ENCODE peak calls at places on chromosomes 16 and 17, in ten cellular contexts. V is A549; T is fibroblast of mammary gland; K is epithelial cell of esophagus; S is CD8-positive, alpha-beta T cell; A is H9; E is tibial artery; M is HCT116; Q is dorsolateral prefrontal cortex; N is body of pancreas. L is an unnamed sample.

GRCh38 chr17:35218901-35219300 is 24.0 kb upstream of the SLFN5 start:
- DNase-seq in V (no peak), T (no peak), K (no peak), S (no peak), A (no peak), E (no peak), M (no peak), Q (no peak), N (no peak), L (no peak)

GRCh38 chr17:4706121-4706520 is 2.2 kb upstream of the PELP1 start:
- DNase-seq in V (no peak), T (peak), K (no peak), S (no peak), A (peak), E (no peak), M (no peak), Q (no peak), N (no peak), L (no peak)

GRCh38 chr16:79257958-79258490 is 342.5 kb downstream of the MAF start:
- DNase-seq in V (no peak), T (no peak), K (no peak), S (no peak), A (no peak), E (no peak), M (no peak), Q (no peak), N (no peak), L (no peak)

GRCh38 chr17:78172284-78173024 is 4.1 kb downstream of the SYNGR2 start:
- DNase-seq in V (peak), T (no peak), K (no peak), S (no peak), A (no peak), E (peak), M (no peak), Q (no peak), N (no peak), L (no peak)

GRCh38 chr16:4465977-4466779 is 8.2 kb downstream of the NMRAL1 start:
- DNase-seq in V (no peak), T (no peak), K (no peak), S (peak), A (no peak), E (no peak), M (no peak), Q (no peak), N (peak), L (peak)

GRCh38 chr17:7558544-7559306 is at the start of gene TNFSF13:
- DNase-seq in V (no peak), T (no peak), K (no peak), S (no peak), A (no peak), E (peak), M (no peak), Q (no peak), N (peak), L (no peak)

GRCh38 chr17:16158721-16159120 is 56.6 kb downstream of the NCOR1 start:
- DNase-seq in V (no peak), T (no peak), K (peak), S (no peak), A (no peak), E (no peak), M (no peak), Q (no peak), N (no peak), L (peak)

GRCh38 chr16:86252596-86252995 is 257.7 kb upstream of the FOXF1 start:
- DNase-seq in V (peak), T (peak), K (no peak), S (no peak), A (peak), E (no peak), M (peak), Q (no peak), N (no peak), L (peak)

GRCh38 chr17:30520436-30520835 is 43.2 kb downstream of the GOSR1 start:
- DNase-seq in V (no peak), T (peak), K (peak), S (no peak), A (no peak), E (no peak), M (no peak), Q (no peak), N (peak), L (peak)

GRCh38 chr17:48814504-48814903 is 2.5 kb downstream of the TTLL6 start:
- DNase-seq in V (peak), T (peak), K (peak), S (no peak), A (peak), E (peak), M (peak), Q (no peak), N (peak), L (peak)

GRCh38 chr17:48244121-48244711 is 136.7 kb downstream of the SNX11 start:
- DNase-seq in V (peak), T (no peak), K (peak), S (no peak), A (no peak), E (no peak), M (peak), Q (no peak), N (no peak), L (peak)

GRCh38 chr16:86578499-86579267 is at the start of gene FOXL1:
- DNase-seq in V (no peak), T (peak), K (no peak), S (no peak), A (peak), E (no peak), M (no peak), Q (no peak), N (no peak), L (peak)

GRCh38 chr17:3695129-3695722 is 729 bp downstream of the P2RX5 start:
- DNase-seq in V (no peak), T (no peak), K (no peak), S (no peak), A (no peak), E (no peak), M (no peak), Q (no peak), N (no peak), L (no peak)

DNA sequence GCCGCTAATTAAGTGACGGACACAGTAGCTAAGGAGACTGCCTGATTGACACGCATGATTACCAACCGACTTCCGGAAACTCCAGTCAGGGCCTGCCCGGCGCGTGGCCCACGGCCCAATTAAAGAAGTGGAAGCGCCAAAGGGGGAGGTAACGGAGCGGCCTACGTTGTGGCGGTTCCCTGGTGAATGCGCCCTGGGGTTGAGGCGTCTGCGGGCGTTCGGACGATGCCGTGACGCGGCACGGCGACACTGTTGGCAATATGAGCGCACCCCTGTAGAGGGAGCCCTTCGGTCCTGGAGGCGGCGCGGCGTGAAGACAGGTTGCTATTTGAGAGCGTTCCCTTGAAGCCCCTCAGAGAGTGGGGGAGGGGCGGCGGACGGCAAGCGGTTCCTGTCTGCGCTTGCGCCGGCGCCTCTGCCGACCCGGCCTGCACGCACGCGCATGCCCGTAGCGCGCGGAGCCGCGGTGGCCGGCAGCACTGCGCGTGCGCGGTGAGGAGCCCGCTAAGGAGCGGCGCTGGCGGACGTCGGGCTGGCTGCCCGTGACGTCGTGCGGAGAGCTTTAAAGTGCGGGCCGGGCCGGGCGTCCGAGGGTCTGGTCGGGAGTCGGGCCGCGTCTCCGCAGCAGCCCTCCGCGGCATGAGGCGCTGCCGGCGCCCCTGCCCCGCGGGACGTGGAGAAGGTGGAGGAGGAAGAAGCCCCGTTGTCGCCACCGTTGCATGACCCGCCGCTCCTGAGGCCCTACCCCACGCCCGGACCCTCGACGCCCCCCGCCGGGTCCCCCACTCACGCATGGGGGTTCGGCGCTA is at the start of gene ALKBH5:
- DNase-seq in V (peak), T (peak), K (peak), S (peak), A (peak), E (peak), M (peak), Q (peak), N (peak), L (peak)
- TF ChIP-seq CTCF in V (peak), T (peak), K (no peak), S (peak), A (peak), E (peak), M (no peak), Q (no peak), N (peak), L (peak)

GRCh38 chr16:2228161-2228824 is 4.9 kb downstream of the E4F1 start:
- DNase-seq in V (no peak), T (no peak), K (no peak), S (no peak), A (no peak), E (no peak), M (no peak), Q (no peak), N (no peak), L (no peak)

GRCh38 chr16:2224183-2224486 is 744 bp downstream of the E4F1 start:
- DNase-seq in V (peak), T (peak), K (no peak), S (no peak), A (no peak), E (no peak), M (no peak), Q (no peak), N (no peak), L (no peak)

GRCh38 chr16:2226918-2227317 is 3.5 kb downstream of the E4F1 start:
- DNase-seq in V (no peak), T (no peak), K (no peak), S (no peak), A (no peak), E (no peak), M (no peak), Q (no peak), N (no peak), L (no peak)

GRCh38 chr16:2223375-2224182 is at the start of gene E4F1:
- DNase-seq in V (peak), T (peak), K (peak), S (peak), A (no peak), E (peak), M (peak), Q (peak), N (peak), L (peak)

GRCh38 chr16:2226245-2226793 is 2.9 kb downstream of the E4F1 start:
- DNase-seq in V (no peak), T (no peak), K (no peak), S (no peak), A (no peak), E (no peak), M (no peak), Q (no peak), N (no peak), L (peak)
- TF ChIP-seq CTCF in V (no peak), T (no peak), K (no peak), S (no peak), A (no peak), E (no peak), M (no peak), Q (no peak), N (no peak), L (no peak)

DNA sequence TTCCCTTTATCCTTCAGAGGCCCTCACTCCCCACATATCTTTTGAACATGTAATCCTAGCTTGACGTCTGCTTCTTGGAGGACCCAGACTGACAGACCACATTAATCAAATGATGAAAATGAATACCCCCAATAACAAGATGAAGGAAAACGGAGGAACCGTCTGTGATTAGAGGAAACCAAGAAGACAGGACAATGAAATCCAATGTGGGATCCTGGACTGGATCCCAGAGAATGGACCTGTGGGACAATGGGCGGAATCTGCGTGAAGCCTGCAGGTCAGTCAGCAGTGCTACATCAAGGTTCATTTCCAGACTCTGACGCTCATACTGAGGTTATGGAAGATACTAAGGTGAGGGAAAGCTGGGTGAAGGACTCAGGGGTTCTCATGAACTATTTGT is 35.9 kb downstream of the MBTPS1 start:
- DNase-seq in V (no peak), T (no peak), K (no peak), S (no peak), A (no peak), E (no peak), M (no peak), Q (no peak), N (no peak), L (no peak)
- TF ChIP-seq CTCF in V (no peak), T (no peak), K (no peak), S (no peak), A (no peak), E (no peak), M (no peak), Q (no peak), N (no peak), L (no peak)

GRCh38 chr17:60744355-60744958 is 66.8 kb downstream of the BCAS3 start:
- DNase-seq in V (no peak), T (no peak), K (no peak), S (no peak), A (no peak), E (no peak), M (no peak), Q (no peak), N (no peak), L (no peak)

GRCh38 chr17:60747069-60747808 is 69.6 kb downstream of the BCAS3 start:
- DNase-seq in V (no peak), T (no peak), K (no peak), S (no peak), A (peak), E (no peak), M (no peak), Q (no peak), N (no peak), L (no peak)

GRCh38 chr17:60743282-60743681 is 65.6 kb downstream of the BCAS3 start:
- DNase-seq in V (no peak), T (no peak), K (no peak), S (no peak), A (no peak), E (no peak), M (no peak), Q (no peak), N (no peak), L (no peak)

GRCh38 chr17:60743812-60744211 is 66.2 kb downstream of the BCAS3 start:
- DNase-seq in V (no peak), T (no peak), K (peak), S (no peak), A (no peak), E (no peak), M (peak), Q (no peak), N (peak), L (no peak)

DNA sequence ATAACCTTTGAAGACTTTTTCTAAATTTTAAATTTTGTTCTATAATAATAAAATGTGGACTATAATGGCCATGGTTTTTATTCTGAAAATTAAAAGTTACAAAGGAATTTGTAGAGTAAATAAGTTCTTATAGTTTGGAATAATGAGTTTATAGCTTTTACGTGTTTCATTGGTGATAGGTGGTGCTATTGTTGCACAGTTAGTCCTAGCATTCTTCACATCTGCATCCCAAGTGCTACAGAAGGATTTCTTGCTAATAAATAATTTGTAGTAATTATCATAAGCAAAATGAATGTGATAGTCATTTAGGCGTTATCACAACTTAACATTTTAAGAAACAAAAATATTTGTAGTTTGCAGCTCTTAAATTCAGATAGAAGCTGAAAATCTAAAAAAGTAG is 67.9 kb downstream of the BCAS3 start:
- DNase-seq in V (peak), T (peak), K (peak), S (no peak), A (no peak), E (no peak), M (no peak), Q (no peak), N (no peak), L (no peak)
- TF ChIP-seq CTCF in V (peak), T (peak), K (peak), S (no peak), A (no peak), E (no peak), M (peak), Q (peak), N (peak), L (no peak)

GRCh38 chr16:46648656-46649055 is 27.5 kb upstream of the SHCBP1 start:
- DNase-seq in V (peak), T (peak), K (no peak), S (no peak), A (peak), E (no peak), M (no peak), Q (no peak), N (no peak), L (no peak)
- TF ChIP-seq CTCF in V (no peak), T (peak), K (no peak), S (no peak), A (peak), E (no peak), M (no peak), Q (no peak), N (no peak), L (peak)

GRCh38 chr17:60315650-60316049 is 76.3 kb downstream of the USP32 start:
- DNase-seq in V (peak), T (peak), K (no peak), S (no peak), A (no peak), E (no peak), M (no peak), Q (no peak), N (no peak), L (no peak)
- TF ChIP-seq CTCF in V (peak), T (no peak), K (no peak), S (no peak), A (peak), E (no peak), M (peak), Q (no peak), N (no peak), L (peak)

DNA sequence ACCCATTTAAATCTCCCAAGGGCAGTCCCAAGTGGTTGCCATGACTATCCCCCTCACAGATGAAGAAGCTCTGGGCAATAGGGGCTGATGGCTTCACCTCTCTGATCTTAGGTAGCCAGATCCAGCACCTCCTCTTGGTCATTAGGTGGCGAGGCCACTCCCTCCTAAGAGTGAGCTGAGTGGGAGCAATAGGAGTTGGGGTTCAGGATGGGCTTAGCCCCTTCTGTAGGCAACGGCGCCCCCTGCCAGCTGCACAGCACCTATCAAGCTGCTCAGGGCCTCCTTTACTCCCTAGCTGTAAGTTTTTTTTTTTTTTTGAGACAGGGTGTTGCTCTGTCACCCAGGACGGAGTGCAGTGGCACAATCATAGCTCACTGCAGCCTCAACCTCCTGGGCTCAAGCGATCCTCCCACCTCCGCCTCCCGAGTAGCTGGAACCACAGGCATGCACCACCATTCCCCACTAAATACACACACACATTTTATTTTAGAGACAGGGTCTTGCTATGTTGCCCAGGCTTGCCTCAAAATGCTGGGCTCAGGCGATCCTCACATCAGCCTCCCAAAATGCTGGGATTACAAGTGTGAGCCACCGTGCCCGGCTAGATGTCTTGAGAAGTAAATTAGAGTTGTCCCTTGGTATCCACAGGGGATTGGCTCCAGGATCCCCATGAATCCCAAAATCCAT is 3.5 kb upstream of the RRAD start:
- DNase-seq in V (peak), T (peak), K (peak), S (no peak), A (peak), E (no peak), M (no peak), Q (no peak), N (no peak), L (peak)
- TF ChIP-seq CTCF in V (peak), T (peak), K (peak), S (peak), A (peak), E (no peak), M (no peak), Q (peak), N (peak), L (peak)

GRCh38 chr16:72891291-72892227 is 156.4 kb downstream of the ZFHX3 start:
- DNase-seq in V (no peak), T (no peak), K (no peak), S (no peak), A (no peak), E (no peak), M (no peak), Q (no peak), N (no peak), L (no peak)

GRCh38 chr16:72886366-72886974 is 161.5 kb downstream of the ZFHX3 start:
- DNase-seq in V (no peak), T (no peak), K (peak), S (no peak), A (no peak), E (no peak), M (no peak), Q (no peak), N (no peak), L (no peak)

GRCh38 chr16:72887537-72887936 is 160.4 kb downstream of the ZFHX3 start:
- DNase-seq in V (no peak), T (no peak), K (no peak), S (no peak), A (no peak), E (no peak), M (no peak), Q (no peak), N (no peak), L (no peak)

GRCh38 chr16:72890587-72890986 is 157.3 kb downstream of the ZFHX3 start:
- DNase-seq in V (no peak), T (no peak), K (no peak), S (no peak), A (no peak), E (no peak), M (no peak), Q (no peak), N (no peak), L (no peak)

DNA sequence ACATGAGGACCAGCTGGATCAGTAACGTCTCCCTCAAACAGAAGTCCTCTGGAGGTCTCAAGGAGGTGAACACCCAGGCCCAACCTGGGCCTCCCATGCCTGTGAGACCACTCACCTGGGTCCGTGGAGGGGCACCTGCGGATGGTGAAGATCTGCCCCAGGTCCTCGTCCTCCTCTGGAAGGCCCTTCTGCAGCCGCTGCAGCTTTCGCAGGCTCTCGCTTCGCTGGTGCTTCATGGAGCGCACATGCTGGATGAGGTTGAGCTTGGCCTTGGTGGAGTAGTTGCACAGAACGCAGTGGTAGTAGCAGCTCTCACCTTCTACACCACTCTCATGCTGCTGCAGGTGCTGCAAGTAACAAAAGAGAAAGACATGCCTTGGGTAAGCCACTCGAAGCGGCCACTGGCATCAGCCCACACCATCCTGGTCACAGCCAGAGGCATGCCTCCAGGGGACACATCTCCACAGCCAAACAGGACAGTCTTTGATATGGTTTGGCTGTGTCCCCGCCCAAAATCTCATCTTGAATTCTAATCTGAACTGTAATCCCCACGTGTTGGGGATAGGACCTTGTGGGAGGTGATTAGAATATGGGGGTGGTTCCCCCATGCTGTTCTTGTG is 158.2 kb downstream of the ZFHX3 start:
- DNase-seq in V (no peak), T (no peak), K (no peak), S (no peak), A (no peak), E (no peak), M (no peak), Q (no peak), N (no peak), L (no peak)
- TF ChIP-seq CTCF in V (no peak), T (no peak), K (no peak), S (no peak), A (no peak), E (no peak), M (no peak), Q (no peak), N (no peak), L (no peak)